ENCODE peak calls at places on chromosomes 16 and 17, in six cellular contexts. Q is activated naive CD4-positive, alpha-beta T cell treated with Interleukin-2 at 50 U/mL for 16 hours; Y is NCI-H1694; V is left ventricle myocardium superior; S is progenitor cell of endocrine pancreas; O is neural crest cell. K is an unnamed sample.

GRCh38 chr16:11094075-11094593 is 149.8 kb downstream of the CLEC16A start:
- DNase-seq in S (no peak), O (no peak), Y (no peak), V (no peak), Q (peak; percentile 66), K (no peak)

GRCh38 chr17:6257339-6257738 is 177.6 kb downstream of the AIPL1 start:
- DNase-seq in S (no peak), Y (no peak), V (no peak), O (no peak), Q (no peak), K (no peak)

GRCh38 chr16:84518804-84519341 is 14.4 kb upstream of the MEAK7 start:
- DNase-seq in O (no peak), V (no peak), S (no peak), Y (no peak), Q (peak; percentile 44), K (peak; percentile 37)

GRCh38 chr16:28990375-28991040 is 5.7 kb downstream of the LAT start:
- DNase-seq in V (no peak), Y (no peak), O (no peak), Q (peak; percentile 76), S (no peak), K (no peak)

GRCh38 chr17:75105269-75106080 is 4.3 kb upstream of the ARMC7 start:
- DNase-seq in Y (peak; percentile 8), O (no peak), V (peak; percentile 52), Q (peak; percentile 39), S (peak; percentile 48), K (peak; percentile 75)

GRCh38 chr16:85056211-85056748 is 28.7 kb downstream of the KIAA0513 start:
- DNase-seq in O (no peak), Q (no peak), Y (no peak), V (no peak), S (no peak), K (no peak)

GRCh38 chr16:87561200-87562105 is 40.9 kb upstream of the JPH3 start:
- DNase-seq in Q (no peak), V (no peak), S (no peak), O (no peak), Y (no peak), K (no peak)

GRCh38 chr16:24070851-24071250 is 185.3 kb upstream of the CACNG3 start:
- DNase-seq in O (peak; percentile 15), Y (no peak), S (peak; percentile 21), V (no peak), Q (peak; percentile 26), K (no peak)

GRCh38 chr16:68369697-68370096 is 58.9 kb downstream of the PRMT7 start:
- DNase-seq in O (no peak), Y (no peak), Q (peak; percentile 35), V (no peak), S (no peak), K (peak; percentile 46)

GRCh38 chr16:8645141-8645521 is 23.6 kb downstream of the METTL22 start:
- DNase-seq in Q (no peak), O (no peak), V (no peak), S (no peak), Y (no peak), K (no peak)

GRCh38 chr17:42675984-42676423 is 790 bp downstream of the PLEKHH3 start:
- DNase-seq in V (peak; percentile 77), Y (no peak), Q (no peak), S (no peak), O (no peak), K (peak; percentile 82)

GRCh38 chr17:44900894-44901293 is 1.6 kb upstream of the EFTUD2 start:
- DNase-seq in S (no peak), O (no peak), Y (peak; percentile 93), Q (no peak), V (no peak), K (no peak)

GRCh38 chr17:34499576-34499975 is 79.8 kb upstream of the TMEM132E start:
- DNase-seq in V (no peak), Y (no peak), S (no peak), Q (no peak), O (no peak), K (no peak)

GRCh38 chr17:65122836-65123756 is 14.1 kb upstream of the RGS9 start:
- DNase-seq in Q (peak; percentile 83), V (peak; percentile 85), O (peak; percentile 85), S (peak; percentile 68), Y (peak; percentile 88), K (peak; percentile 89)

GRCh38 chr17:78717431-78717980 is 64.6 kb downstream of the CYTH1 start:
- DNase-seq in O (no peak), S (no peak), Y (peak; percentile 46), V (peak; percentile 37), Q (no peak), K (no peak)

GRCh38 chr16:1990336-1991134 is 765 bp downstream of the SYNGR3 start:
- DNase-seq in Q (peak; percentile 45), V (no peak), S (no peak), O (no peak), Y (no peak), K (peak; percentile 57)

GRCh38 chr17:34163123-34163522 is 92.0 kb upstream of the CCL2 start:
- DNase-seq in S (no peak), Q (no peak), V (no peak), O (no peak), Y (no peak), K (no peak)

GRCh38 chr16:27665881-27666280 is 115.9 kb downstream of the KATNIP start:
- DNase-seq in O (no peak), Q (no peak), V (no peak), Y (no peak), S (no peak), K (no peak)

GRCh38 chr17:58412910-58413630 is 4.3 kb downstream of the RNF43 start:
- DNase-seq in Y (no peak), Q (no peak), V (no peak), O (no peak), S (no peak), K (no peak)

GRCh38 chr16:80938928-80939260 is 67.8 kb downstream of the CMC2 start:
- DNase-seq in V (no peak), Q (no peak), O (no peak), Y (no peak), S (no peak), K (no peak)

GRCh38 chr17:45320931-45321461 is 4.2 kb upstream of the MAP3K14 start:
- DNase-seq in V (no peak), Y (no peak), Q (no peak), S (no peak), O (no peak), K (peak; percentile 17)

GRCh38 chr16:17607624-17608023 is 136.9 kb upstream of the XYLT1 start:
- DNase-seq in Y (peak; percentile 75), Q (no peak), V (no peak), S (no peak), O (no peak), K (no peak)

GRCh38 chr17:39099686-39100293 is 51.6 kb downstream of the PLXDC1 start:
- DNase-seq in Y (peak; percentile 94), Q (no peak), V (peak; percentile 61), O (no peak), S (no peak), K (no peak)

GRCh38 chr17:32523017-32523680 is 36.4 kb downstream of the CDK5R1 start:
- DNase-seq in O (no peak), S (no peak), V (no peak), Q (peak; percentile 44), Y (no peak), K (no peak)

GRCh38 chr17:14121952-14122351 is 52.6 kb downstream of the COX10 start:
- DNase-seq in S (no peak), V (no peak), Q (no peak), Y (no peak), O (no peak), K (no peak)

GRCh38 chr16:54208262-54208661 is 78.3 kb downstream of the IRX3 start:
- DNase-seq in V (no peak), Y (no peak), S (no peak), Q (no peak), O (no peak), K (no peak)

GRCh38 chr16:85178006-85178591 is 65.8 kb upstream of the CIBAR2 start:
- DNase-seq in Q (no peak), S (no peak), O (no peak), V (peak; percentile 10), Y (no peak), K (peak; percentile 36)

GRCh38 chr17:36198831-36199465 is 2.4 kb upstream of the CCL3L1 start:
- DNase-seq in S (no peak), V (no peak), Q (peak; percentile 32), Y (no peak), O (no peak), K (no peak)

GRCh38 chr17:40530531-40530987 is 29.1 kb upstream of the TNS4 start:
- DNase-seq in V (no peak), Q (no peak), O (no peak), S (no peak), Y (no peak), K (no peak)

GRCh38 chr16:30997000-30997886 is 12.2 kb downstream of the HSD3B7 start:
- DNase-seq in Y (no peak), Q (peak; percentile 77), S (peak; percentile 39), O (peak; percentile 46), V (peak; percentile 90), K (peak; percentile 86)

GRCh38 chr17:15124746-15125145 is 140.4 kb downstream of the PMP22 start:
- DNase-seq in S (no peak), Q (no peak), O (no peak), V (no peak), Y (no peak), K (no peak)

GRCh38 chr17:64329571-64329970 is 61.1 kb downstream of the PECAM1 start:
- DNase-seq in Y (no peak), V (no peak), Q (no peak), S (no peak), O (no peak), K (no peak)

GRCh38 chr16:86298166-86299131 is 211.9 kb upstream of the FOXF1 start:
- DNase-seq in O (no peak), S (no peak), Y (no peak), Q (no peak), V (no peak), K (no peak)

GRCh38 chr16:13104772-13105171 is 203.4 kb downstream of the SHISA9 start:
- DNase-seq in V (no peak), O (no peak), S (no peak), Q (no peak), Y (no peak), K (no peak)

GRCh38 chr16:49483651-49484451 is 110.2 kb downstream of the C16orf78 start:
- DNase-seq in Q (no peak), Y (no peak), S (no peak), V (no peak), O (no peak), K (peak; percentile 34)

GRCh38 chr16:77991701-77992100 is 30.6 kb upstream of the CLEC3A start:
- DNase-seq in S (no peak), V (no peak), Y (no peak), Q (no peak), O (no peak), K (no peak)

K was measured in lower lobe of right lung.